ENCODE peak calls at places on chromosomes 5 and 9, in nine cellular contexts. N is fibroblast of mammary gland, Q is A549, L is GM12865, M is AG04450, Y is Peyer's patch, Z is endothelial cell, R is AG09319, O is tibial nerve. K is an unnamed sample.
A peak's percentile ranks its signal among the peaks of the same experiment; 100 is the strongest.

GRCh38 chr9:107218834-107219485 is 64.1 kb upstream of the RAD23B start:
- DNase-seq in N (no peak), Q (no peak), L (peak; percentile 49), M (no peak), Y (no peak), Z (no peak), R (no peak), O (no peak), K (no peak)

GRCh38 chr5:172543484-172544298 is 89.4 kb upstream of the SH3PXD2B start:
- DNase-seq in N (no peak), Q (no peak), L (no peak), M (no peak), Y (no peak), Z (no peak), R (no peak), O (no peak), K (no peak)

GRCh38 chr5:53749611-53750010 is 189.2 kb downstream of the NDUFS4 start:
- DNase-seq in N (no peak), Q (no peak), L (no peak), M (no peak), Y (no peak), Z (no peak), R (peak; percentile 4), O (no peak), K (no peak)

GRCh38 chr5:40679071-40679997 is at the start of gene PTGER4:
- DNase-seq in N (peak; percentile 83), Q (peak; percentile 93), L (peak; percentile 77), M (peak; percentile 65), Y (peak; percentile 97), Z (peak; percentile 93), R (peak; percentile 58), O (peak; percentile 88), K (peak; percentile 88)

GRCh38 chr9:128917151-128917849 is 3.5 kb upstream of the PHYHD1 start:
- DNase-seq in N (peak; percentile 88), Q (no peak), L (no peak), M (no peak), Y (no peak), Z (no peak), R (peak; percentile 49), O (peak; percentile 86), K (no peak)

GRCh38 chr9:83622814-83623633 is at the start of gene IDNK:
- DNase-seq in N (peak; percentile 49), Q (peak; percentile 49), L (peak; percentile 75), M (no peak), Y (peak; percentile 87), Z (peak; percentile 68), R (no peak), O (peak; percentile 45), K (peak; percentile 40)

GRCh38 chr5:140342287-140342686 is 4.1 kb downstream of the HBEGF start:
- DNase-seq in N (no peak), Q (no peak), L (peak; percentile 76), M (no peak), Y (no peak), Z (no peak), R (no peak), O (peak; percentile 46), K (no peak)

GRCh38 chr5:132065351-132065937 is 5.0 kb downstream of the IL3 start:
- DNase-seq in N (peak; percentile 69), Q (peak; percentile 81), L (peak; percentile 73), M (peak; percentile 32), Y (peak; percentile 57), Z (peak; percentile 72), R (peak; percentile 23), O (peak; percentile 25), K (peak; percentile 39)

GRCh38 chr5:177453852-177454396 is 7.3 kb downstream of the PRR7 start:
- DNase-seq in N (no peak), Q (no peak), L (no peak), M (no peak), Y (peak; percentile 68), Z (no peak), R (no peak), O (no peak), K (peak; percentile 45)

GRCh38 chr9:83011611-83012010 is 51.3 kb downstream of the RASEF start:
- DNase-seq in N (no peak), Q (no peak), L (no peak), M (no peak), Y (no peak), Z (no peak), R (peak; percentile 43), O (no peak), K (no peak)

GRCh38 chr5:110053824-110054223 is 364.1 kb downstream of the MAN2A1 start:
- DNase-seq in N (no peak), Q (no peak), L (no peak), M (no peak), Y (no peak), Z (no peak), R (no peak), O (no peak), K (no peak)

GRCh38 chr5:110053205-110053604 is 363.5 kb downstream of the MAN2A1 start:
- DNase-seq in N (peak; percentile 20), Q (no peak), L (no peak), M (no peak), Y (no peak), Z (no peak), R (no peak), O (no peak), K (no peak)

GRCh38 chr5:110056580-110057114 is 366.9 kb downstream of the MAN2A1 start:
- DNase-seq in N (no peak), Q (no peak), L (no peak), M (no peak), Y (no peak), Z (no peak), R (no peak), O (no peak), K (no peak)

GRCh38 chr5:110055301-110055700 is 365.6 kb downstream of the MAN2A1 start:
- DNase-seq in N (peak; percentile 65), Q (no peak), L (no peak), M (no peak), Y (no peak), Z (no peak), R (no peak), O (no peak), K (no peak)

GRCh38 chr5:110054240-110054639 is 364.5 kb downstream of the MAN2A1 start:
- DNase-seq in N (peak; percentile 88), Q (no peak), L (peak; percentile 85), M (no peak), Y (no peak), Z (peak; percentile 11), R (no peak), O (peak; percentile 46), K (no peak)
- TF ChIP-seq CTCF in N (peak; percentile 45), Q (no peak), L (peak; percentile 16), M (no peak), Y (no peak), Z (no peak), R (no peak), O (no peak), K (no peak)

DNA sequence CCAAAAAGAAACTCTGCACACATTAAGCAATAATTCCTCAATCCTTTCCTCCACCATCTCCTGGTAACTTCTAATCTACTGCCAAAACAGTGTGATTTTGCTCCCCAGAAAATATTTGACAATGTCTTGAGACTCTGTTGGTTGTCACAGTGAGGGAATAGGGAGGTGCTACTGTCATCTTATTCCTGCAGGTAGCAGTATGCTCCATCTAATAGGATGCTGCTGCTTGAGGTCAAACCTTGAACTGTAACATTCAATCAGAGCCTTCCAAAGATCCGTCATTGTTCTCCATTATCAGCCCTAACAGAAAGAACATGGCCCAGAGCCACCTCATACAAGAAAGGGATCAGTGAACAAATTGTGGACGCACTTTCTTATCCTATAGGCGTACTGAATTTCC is 514.7 kb upstream of the GRIN3A start:
- DNase-seq in N (no peak), Q (no peak), L (no peak), M (no peak), Y (no peak), Z (no peak), R (no peak), O (no peak), K (no peak)
- TF ChIP-seq CTCF in N (no peak), Q (no peak), L (no peak), M (no peak), Y (no peak), Z (no peak), R (no peak), O (no peak), K (no peak)

GRCh38 chr5:137344723-137345322 is 154.3 kb downstream of the SPOCK1 start:
- DNase-seq in N (peak; percentile 86), Q (peak; percentile 18), L (peak; percentile 55), M (peak; percentile 27), Y (no peak), Z (peak; percentile 64), R (peak; percentile 49), O (peak; percentile 41), K (peak; percentile 25)
- TF ChIP-seq CTCF in N (peak; percentile 100), Q (peak; percentile 72), L (peak; percentile 76), M (peak; percentile 95), Y (peak; percentile 37), Z (peak; percentile 97), R (peak; percentile 95), O (peak; percentile 21), K (peak; percentile 72)

DNA sequence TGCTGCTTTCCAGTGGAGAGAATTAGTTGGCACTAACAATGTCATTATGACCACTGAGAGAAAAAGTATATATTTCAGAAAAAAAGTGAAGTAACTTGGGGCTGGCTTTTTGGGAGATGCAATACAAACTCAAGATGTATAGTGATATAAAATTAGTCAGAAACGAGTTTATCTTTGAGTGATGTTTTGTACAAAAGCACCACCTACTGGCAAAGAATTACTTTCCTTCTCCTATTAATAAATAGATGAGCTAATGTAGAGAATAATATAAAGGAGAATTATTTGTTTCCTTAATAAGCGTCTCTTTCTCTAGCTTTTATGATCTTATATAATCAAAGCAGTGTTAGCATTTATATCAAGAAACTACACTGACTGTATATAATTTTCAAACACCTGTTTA is 158.8 kb downstream of the MEF2C start:
- DNase-seq in N (peak; percentile 31), Q (no peak), L (no peak), M (no peak), Y (no peak), Z (no peak), R (no peak), O (no peak), K (no peak)
- TF ChIP-seq CTCF in N (peak; percentile 36), Q (peak; percentile 51), L (no peak), M (peak; percentile 42), Y (no peak), Z (peak; percentile 18), R (peak; percentile 8), O (no peak), K (peak; percentile 49)

GRCh38 chr5:101716941-101717340 is 579.1 kb downstream of the SLCO4C1 start:
- DNase-seq in N (no peak), Q (no peak), L (no peak), M (no peak), Y (no peak), Z (no peak), R (no peak), O (no peak), K (no peak)
- TF ChIP-seq CTCF in N (no peak), Q (no peak), L (no peak), M (no peak), Y (no peak), Z (no peak), R (no peak), O (no peak), K (no peak)

DNA sequence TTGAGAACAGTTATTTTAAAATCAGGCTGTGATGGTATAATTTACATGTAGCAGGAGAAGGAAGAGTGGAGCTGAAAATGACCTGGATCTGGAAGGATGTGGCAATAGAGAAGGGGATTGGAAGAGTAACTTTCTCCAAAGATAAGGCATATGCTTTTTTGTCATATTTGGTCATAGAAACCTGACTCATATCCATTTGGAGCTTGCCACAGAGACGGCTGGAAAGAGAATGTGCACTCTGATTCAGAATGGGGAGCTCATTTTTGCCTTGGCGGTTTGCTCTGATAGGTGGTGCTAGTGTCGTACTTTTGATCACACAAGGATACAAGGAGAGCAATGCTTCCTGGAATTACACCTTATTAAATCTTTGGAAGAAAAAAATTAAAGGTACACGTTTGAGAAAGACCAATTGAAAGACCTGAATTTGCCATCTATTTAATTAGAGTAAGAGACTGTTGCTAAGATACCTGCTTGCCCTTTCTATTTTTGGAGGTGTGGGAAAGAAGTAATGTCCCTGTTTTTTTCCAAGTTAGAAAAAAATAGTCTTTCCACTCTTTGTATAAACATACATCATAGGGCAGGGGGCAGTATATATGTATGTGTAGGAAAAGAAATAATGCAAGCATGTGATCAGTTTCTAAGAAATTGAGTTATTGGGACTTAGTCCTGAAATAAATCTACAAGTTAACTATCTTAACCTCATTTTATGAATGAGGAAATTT is 5.4 kb downstream of the LSM11 start:
- DNase-seq in N (peak; percentile 92), Q (no peak), L (no peak), M (peak; percentile 56), Y (no peak), Z (no peak), R (no peak), O (no peak), K (no peak)
- TF ChIP-seq CTCF in N (peak; percentile 20), Q (no peak), L (no peak), M (no peak), Y (no peak), Z (no peak), R (no peak), O (no peak), K (no peak)

K was measured in progenitor cell of endocrine pancreas.